ENCODE peak calls at places on chromosomes 2 and 18, in six cellular contexts. One of them, this sample, is unnamed.
A peak's percentile ranks its signal among the peaks of the same experiment; 100 is the strongest.

GRCh38 chr2:130341562-130342019 is 1.1 kb upstream of the IMP4 start:
- DNase-seq in endothelial cell: no peak
- DNase-seq in GM04504: no peak
- DNase-seq in head of caudate nucleus: no peak
- DNase-seq in occipital lobe: no peak
- DNase-seq in choroid plexus epithelial cell: no peak
- DNase-seq in this sample: no peak

GRCh38 chr2:23651187-23651983 is 266.4 kb downstream of the KLHL29 start:
- DNase-seq in endothelial cell: no peak
- DNase-seq in GM04504: peak; percentile 20
- DNase-seq in head of caudate nucleus: no peak
- DNase-seq in occipital lobe: no peak
- DNase-seq in choroid plexus epithelial cell: peak; percentile 88
- DNase-seq in this sample: peak; percentile 32

GRCh38 chr2:127413782-127414743 is 4.2 kb upstream of the PROC start:
- DNase-seq in endothelial cell: no peak
- DNase-seq in GM04504: no peak
- DNase-seq in head of caudate nucleus: no peak
- DNase-seq in occipital lobe: no peak
- DNase-seq in choroid plexus epithelial cell: peak; percentile 52
- DNase-seq in this sample: peak; percentile 31

GRCh38 chr2:101770672-101771071 is 73.2 kb downstream of the MAP4K4 start:
- DNase-seq in endothelial cell: peak; percentile 32
- DNase-seq in GM04504: no peak
- DNase-seq in head of caudate nucleus: no peak
- DNase-seq in occipital lobe: no peak
- DNase-seq in choroid plexus epithelial cell: peak; percentile 58
- DNase-seq in this sample: no peak

GRCh38 chr2:162090109-162090508 is 16.1 kb upstream of the DPP4 start:
- DNase-seq in endothelial cell: no peak
- DNase-seq in GM04504: no peak
- DNase-seq in head of caudate nucleus: no peak
- DNase-seq in occipital lobe: no peak
- DNase-seq in choroid plexus epithelial cell: no peak
- DNase-seq in this sample: no peak

GRCh38 chr18:25896178-25896780 is 194.1 kb downstream of the SS18 start:
- DNase-seq in endothelial cell: peak; percentile 47
- DNase-seq in GM04504: peak; percentile 25
- DNase-seq in head of caudate nucleus: no peak
- DNase-seq in occipital lobe: no peak
- DNase-seq in choroid plexus epithelial cell: peak; percentile 71
- DNase-seq in this sample: peak; percentile 21

GRCh38 chr18:29378739-29379138 is 1201.8 kb upstream of the CDH2 start:
- DNase-seq in endothelial cell: no peak
- DNase-seq in GM04504: no peak
- DNase-seq in head of caudate nucleus: no peak
- DNase-seq in occipital lobe: no peak
- DNase-seq in choroid plexus epithelial cell: no peak
- DNase-seq in this sample: no peak

GRCh38 chr2:121094845-121095244 is 190.2 kb downstream of the TFCP2L1 start:
- DNase-seq in endothelial cell: no peak
- DNase-seq in GM04504: no peak
- DNase-seq in head of caudate nucleus: no peak
- DNase-seq in occipital lobe: no peak
- DNase-seq in choroid plexus epithelial cell: no peak
- DNase-seq in this sample: no peak

GRCh38 chr2:103361712-103362111 is 599.9 kb downstream of the TMEM182 start:
- DNase-seq in endothelial cell: no peak
- DNase-seq in GM04504: no peak
- DNase-seq in head of caudate nucleus: no peak
- DNase-seq in occipital lobe: no peak
- DNase-seq in choroid plexus epithelial cell: no peak
- DNase-seq in this sample: no peak

This sample was measured in AG09309.